ENCODE peak calls at places on chromosome 4, in five cellular contexts. Q, B, R, S and D are unnamed samples.

GRCh38 chr4:126614456-126614855 is 1018.3 kb upstream of the INTU start:
- DNase-seq in Q (no peak), B (no peak), R (no peak), S (no peak), D (no peak)

GRCh38 chr4:19214591-19214990 is 1037.1 kb upstream of the SLIT2 start:
- DNase-seq in Q (no peak), B (no peak), R (no peak), S (peak; percentile 62), D (no peak)

GRCh38 chr4:77201343-77201742 is 44.3 kb downstream of the CCNG2 start:
- DNase-seq in Q (no peak), B (no peak), R (no peak), S (no peak), D (peak; percentile 40)

GRCh38 chr4:63122955-63123354 is 1286.3 kb downstream of the TECRL start:
- DNase-seq in Q (no peak), B (no peak), R (no peak), S (no peak), D (no peak)

GRCh38 chr4:128483041-128483440 is 195.4 kb upstream of the PGRMC2 start:
- DNase-seq in Q (no peak), B (no peak), R (no peak), S (no peak), D (no peak)

GRCh38 chr4:176044589-176044951 is 21.1 kb upstream of the WDR17 start:
- DNase-seq in Q (no peak), B (no peak), R (no peak), S (no peak), D (no peak)

GRCh38 chr4:81963506-81964020 is 410.2 kb downstream of the HNRNPD start:
- DNase-seq in Q (no peak), B (peak; percentile 38), R (no peak), S (no peak), D (no peak)

GRCh38 chr4:123788577-123788976 is 392.0 kb downstream of the SPRY1 start:
- DNase-seq in Q (no peak), B (no peak), R (no peak), S (peak; percentile 31), D (no peak)

GRCh38 chr4:153545822-153546221 is 79.7 kb downstream of the TMEM131L start:
- DNase-seq in Q (no peak), B (no peak), R (no peak), S (no peak), D (no peak)
- H3K4me1 ChIP-seq in Q (no peaks in the 10 kb centered on the region), B (peaks cover 3% of the 10 kb centered on the region), R (no peaks in the 10 kb centered on the region), S (peaks cover 3% of the 10 kb centered on the region), D (no peaks in the 10 kb centered on the region)

GRCh38 chr4:139300431-139301142 is 718 bp upstream of the NAA15 start:
- DNase-seq in Q (no peak), B (no peak), R (no peak), S (peak; percentile 81), D (peak; percentile 74)
- H3K14ac ChIP-seq in Q (no peak overlapping the region), B (no peak overlapping the region), R (no peak overlapping the region), S (peak overlapping the region; percentile 60), D (no peak overlapping the region)

GRCh38 chr4:99968330-99968729 is 18.3 kb upstream of the H2AZ1 start:
- DNase-seq in Q (no peak), B (no peak), R (no peak), S (peak; percentile 65), D (peak; percentile 60)
- H3K4ac ChIP-seq in Q (no peak overlapping the region), B (no peak overlapping the region), R (no peak overlapping the region), S (no peak overlapping the region), D (no peak overlapping the region)

GRCh38 chr4:40308528-40309122 is 26.5 kb upstream of the CHRNA9 start:
- DNase-seq in Q (no peak), B (no peak), R (peak; percentile 41), S (no peak), D (no peak)
- H3K4me1 ChIP-seq in Q (peaks cover 27% of the 10 kb centered on the region), B (peaks cover 9% of the 10 kb centered on the region), R (peaks cover 10% of the 10 kb centered on the region), S (no peaks in the 10 kb centered on the region), D (peaks cover 2% of the 10 kb centered on the region)

DNA sequence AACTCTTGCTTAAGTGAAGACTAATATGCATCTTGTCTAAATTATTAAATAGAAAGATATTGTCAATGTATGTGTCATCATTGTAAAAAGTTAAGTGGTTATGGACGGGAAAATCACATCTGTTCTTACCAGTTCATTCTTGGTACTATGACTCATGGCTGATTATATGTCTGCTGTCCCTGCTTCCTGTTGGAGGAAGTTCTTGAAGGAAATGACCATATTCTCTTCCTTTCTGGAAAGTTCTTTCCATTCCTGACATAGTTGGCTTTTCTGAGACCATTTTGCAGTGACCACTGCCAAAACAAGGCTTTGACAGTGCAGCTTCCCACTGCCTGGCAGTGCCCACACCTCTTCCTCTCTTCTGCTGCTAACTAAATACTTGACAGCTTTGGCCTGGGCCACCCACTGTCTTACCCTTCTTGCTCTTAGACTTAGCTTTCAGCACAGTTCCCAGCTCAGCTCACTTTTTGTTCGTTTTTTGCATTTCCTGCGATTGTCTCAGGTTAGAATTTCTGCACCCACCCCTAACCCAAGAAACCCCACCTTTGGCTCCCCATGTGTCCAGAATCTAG is 13.2 kb upstream of the CLDN24 start:
- DNase-seq in Q (no peak), B (no peak), R (no peak), S (peak; percentile 91), D (no peak)
- H3K14ac ChIP-seq in Q (no peak overlapping the region), B (no peak overlapping the region), R (no peak overlapping the region), S (peak overlapping the region; percentile 83), D (no peak overlapping the region)

GRCh38 chr4:54234497-54235205 is 5.6 kb downstream of the PDGFRA start:
- DNase-seq in Q (no peak), B (peak; percentile 6), R (no peak), S (no peak), D (no peak)
- H3K4ac ChIP-seq in Q (no peak overlapping the region), B (no peak overlapping the region), R (no peak overlapping the region), S (no peak overlapping the region), D (no peak overlapping the region)

GRCh38 chr4:39712819-39713607 is 15.1 kb downstream of the UBE2K start:
- DNase-seq in Q (no peak), B (no peak), R (no peak), S (no peak), D (no peak)

GRCh38 chr4:39714171-39714570 is 16.2 kb downstream of the UBE2K start:
- DNase-seq in Q (no peak), B (no peak), R (no peak), S (peak; percentile 38), D (no peak)

GRCh38 chr4:39716356-39716755 is 18.4 kb downstream of the UBE2K start:
- DNase-seq in Q (no peak), B (no peak), R (no peak), S (no peak), D (peak; percentile 45)

GRCh38 chr4:39715788-39716187 is 17.9 kb downstream of the UBE2K start:
- DNase-seq in Q (no peak), B (no peak), R (no peak), S (no peak), D (no peak)

DNA sequence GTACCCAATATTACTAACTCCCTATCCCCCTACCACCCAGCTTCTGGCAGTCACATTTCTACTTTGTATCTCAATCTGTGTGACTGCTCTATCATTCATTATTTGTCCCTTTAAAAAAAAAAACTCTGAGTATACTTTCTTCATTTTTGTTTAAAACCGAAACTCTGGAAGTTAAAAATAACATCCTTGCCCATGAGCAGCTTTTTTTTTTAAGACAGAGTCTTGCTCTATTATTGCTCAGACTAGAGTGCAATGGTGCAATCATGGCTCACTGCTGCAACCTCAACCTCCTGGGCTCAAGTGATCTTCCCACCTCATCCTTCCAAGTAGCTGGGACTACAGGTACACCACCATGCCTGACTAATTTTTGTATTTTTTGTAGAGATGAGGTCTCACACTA is 15.8 kb downstream of the UBE2K start:
- DNase-seq in Q (no peak), B (no peak), R (no peak), S (peak; percentile 79), D (no peak)
- H3K4me1 ChIP-seq in Q (no peaks in the 10 kb centered on the region), B (no peaks in the 10 kb centered on the region), R (no peaks in the 10 kb centered on the region), S (peaks cover 12% of the 10 kb centered on the region), D (peaks cover 5% of the 10 kb centered on the region)

DNA sequence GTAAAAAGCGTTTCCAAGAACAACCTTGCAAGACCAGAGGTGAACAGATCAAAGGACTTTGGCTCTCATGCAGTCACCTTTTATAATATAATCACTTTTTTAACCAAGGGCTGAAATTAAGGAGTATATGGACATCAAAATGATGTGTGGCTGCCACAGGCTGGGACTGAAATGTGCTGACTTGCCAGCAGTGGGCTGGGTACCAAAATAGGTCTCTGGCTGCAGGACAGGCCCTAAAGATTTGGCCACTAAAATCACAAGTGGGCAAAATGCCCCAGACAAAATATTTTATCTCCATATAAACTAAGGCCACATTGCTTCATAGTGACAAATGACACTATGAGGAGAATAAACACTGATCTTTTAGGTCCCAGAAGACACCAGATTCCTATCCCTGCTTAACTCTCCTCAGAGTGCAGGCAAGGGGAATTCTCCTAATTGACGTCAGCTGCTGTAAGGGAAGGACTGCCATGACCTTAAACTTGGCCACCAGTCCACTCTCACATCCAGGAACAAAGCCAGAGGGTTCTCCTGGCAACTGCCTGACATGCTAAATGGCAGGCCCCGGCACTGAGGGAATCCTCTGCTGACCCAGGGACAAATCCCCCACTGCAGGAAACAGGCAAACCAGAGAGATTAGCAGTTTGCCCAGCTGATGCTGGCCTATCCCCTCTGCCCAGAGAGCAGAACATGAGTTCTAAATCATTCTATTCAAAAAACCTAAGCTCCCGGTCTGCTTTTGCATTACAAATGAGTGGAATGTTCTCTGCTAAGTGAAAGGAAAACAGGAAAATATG is 155.8 kb downstream of the PPP3CA start:
- DNase-seq in Q (no peak), B (no peak), R (peak; percentile 61), S (peak; percentile 92), D (no peak)
- H3K14ac ChIP-seq in Q (no peak overlapping the region), B (no peak overlapping the region), R (peak overlapping the region; percentile 64), S (no peak overlapping the region), D (no peak overlapping the region)

GRCh38 chr4:38100474-38101255 is 140.5 kb downstream of the PTTG2 start:
- DNase-seq in Q (no peak), B (no peak), R (no peak), S (no peak), D (peak; percentile 82)

GRCh38 chr4:38099908-38100407 is 139.8 kb downstream of the PTTG2 start:
- DNase-seq in Q (no peak), B (no peak), R (no peak), S (peak; percentile 95), D (peak; percentile 85)

GRCh38 chr4:38105475-38105874 is 145.3 kb downstream of the PTTG2 start:
- DNase-seq in Q (no peak), B (no peak), R (no peak), S (no peak), D (no peak)

GRCh38 chr4:38101563-38101962 is 141.4 kb downstream of the PTTG2 start:
- DNase-seq in Q (no peak), B (no peak), R (no peak), S (no peak), D (peak; percentile 94)

GRCh38 chr4:38102942-38103604 is 142.9 kb downstream of the PTTG2 start:
- DNase-seq in Q (no peak), B (no peak), R (no peak), S (no peak), D (no peak)
- H3K4ac ChIP-seq in Q (no peak overlapping the region), B (no peak overlapping the region), R (no peak overlapping the region), S (no peak overlapping the region), D (no peak overlapping the region)